ENCODE peak calls at places on chromosome 1, in five cellular contexts. One of them, this sample, is unnamed.

GRCh38 chr1:204151562-204152309 is at the start of gene ETNK2:
- DNase-seq in AG04450: no peak
- DNase-seq in CD4-positive, alpha-beta T cell: peak; percentile 68
- DNase-seq in A549: peak; percentile 33
- DNase-seq in OCI-LY7: no peak
- DNase-seq in this sample: no peak

GRCh38 chr1:52633291-52633754 is 355 bp downstream of the SHISAL2A start:
- DNase-seq in AG04450: no peak
- DNase-seq in OCI-LY7: no peak
- DNase-seq in CD4-positive, alpha-beta T cell: peak; percentile 42
- DNase-seq in A549: no peak
- DNase-seq in this sample: no peak

GRCh38 chr1:192993426-192994085 is 65.6 kb downstream of the UCHL5 start:
- DNase-seq in OCI-LY7: no peak
- DNase-seq in CD4-positive, alpha-beta T cell: no peak
- DNase-seq in A549: no peak
- DNase-seq in AG04450: no peak
- DNase-seq in this sample: no peak

GRCh38 chr1:208724079-208724478 is 479.9 kb upstream of the PLXNA2 start:
- DNase-seq in AG04450: no peak
- DNase-seq in OCI-LY7: no peak
- DNase-seq in CD4-positive, alpha-beta T cell: no peak
- DNase-seq in A549: no peak
- DNase-seq in this sample: no peak

GRCh38 chr1:53740621-53741105 is 1.7 kb upstream of the GLIS1 start:
- DNase-seq in A549: no peak
- DNase-seq in OCI-LY7: no peak
- DNase-seq in CD4-positive, alpha-beta T cell: no peak
- DNase-seq in AG04450: no peak
- DNase-seq in this sample: no peak

GRCh38 chr1:221940631-221941030 is 198.7 kb upstream of the DUSP10 start:
- DNase-seq in A549: no peak
- DNase-seq in AG04450: no peak
- DNase-seq in OCI-LY7: no peak
- DNase-seq in CD4-positive, alpha-beta T cell: no peak
- DNase-seq in this sample: no peak

GRCh38 chr1:173476197-173476663 is 905 bp upstream of the PRDX6 start:
- DNase-seq in AG04450: no peak
- DNase-seq in A549: no peak
- DNase-seq in CD4-positive, alpha-beta T cell: no peak
- DNase-seq in OCI-LY7: peak; percentile 5
- DNase-seq in this sample: no peak

GRCh38 chr1:115329965-115330364 is 8.1 kb downstream of the NGF start:
- DNase-seq in CD4-positive, alpha-beta T cell: no peak
- DNase-seq in AG04450: no peak
- DNase-seq in A549: no peak
- DNase-seq in OCI-LY7: no peak
- DNase-seq in this sample: no peak

GRCh38 chr1:161229896-161230295 is 4.0 kb downstream of the TOMM40L start:
- DNase-seq in A549: no peak
- DNase-seq in AG04450: no peak
- DNase-seq in OCI-LY7: no peak
- DNase-seq in CD4-positive, alpha-beta T cell: no peak
- DNase-seq in this sample: no peak

GRCh38 chr1:161233102-161233501 is 4.9 kb downstream of the NR1I3 start:
- DNase-seq in CD4-positive, alpha-beta T cell: no peak
- DNase-seq in A549: no peak
- DNase-seq in OCI-LY7: no peak
- DNase-seq in AG04450: no peak
- DNase-seq in this sample: no peak

GRCh38 chr1:161227196-161227871 is 1.5 kb downstream of the TOMM40L start:
- DNase-seq in A549: peak; percentile 72
- DNase-seq in AG04450: no peak
- DNase-seq in CD4-positive, alpha-beta T cell: peak; percentile 79
- DNase-seq in OCI-LY7: peak; percentile 93
- DNase-seq in this sample: peak; percentile 88

GRCh38 chr1:161228032-161228431 is 2.2 kb downstream of the TOMM40L start:
- DNase-seq in CD4-positive, alpha-beta T cell: no peak
- DNase-seq in A549: no peak
- DNase-seq in OCI-LY7: no peak
- DNase-seq in AG04450: no peak
- DNase-seq in this sample: no peak

DNA sequence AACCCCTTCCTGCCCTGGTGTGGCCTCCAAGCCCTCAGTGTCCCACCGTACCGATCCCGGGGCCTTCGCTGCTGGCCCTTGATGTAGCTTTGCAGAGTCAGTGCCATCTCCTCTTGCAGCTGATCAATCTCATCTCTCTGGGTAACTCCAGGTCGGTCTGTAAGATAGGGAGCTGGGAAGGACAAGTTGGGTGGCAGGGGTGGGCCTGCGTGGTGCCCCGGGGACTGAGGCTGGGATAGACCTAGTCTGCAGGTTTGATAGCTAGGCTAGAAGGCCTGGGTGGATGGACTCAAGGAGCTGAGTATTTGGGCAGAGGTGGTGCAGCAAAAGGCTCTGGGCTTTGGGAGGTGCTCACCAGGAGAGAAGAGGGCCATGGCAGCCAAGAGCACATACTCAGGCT is 4.9 kb downstream of the TOMM40L start:
- DNase-seq in AG04450: no peak
- DNase-seq in OCI-LY7: no peak
- DNase-seq in A549: no peak
- DNase-seq in CD4-positive, alpha-beta T cell: no peak
- DNase-seq in this sample: no peak
- TF ChIP-seq CTCF in AG04450: no peak
- TF ChIP-seq CTCF in OCI-LY7: no peak
- TF ChIP-seq CTCF in A549: no peak
- TF ChIP-seq CTCF in CD4-positive, alpha-beta T cell: no peak
- TF ChIP-seq CTCF in this sample: no peak

DNA sequence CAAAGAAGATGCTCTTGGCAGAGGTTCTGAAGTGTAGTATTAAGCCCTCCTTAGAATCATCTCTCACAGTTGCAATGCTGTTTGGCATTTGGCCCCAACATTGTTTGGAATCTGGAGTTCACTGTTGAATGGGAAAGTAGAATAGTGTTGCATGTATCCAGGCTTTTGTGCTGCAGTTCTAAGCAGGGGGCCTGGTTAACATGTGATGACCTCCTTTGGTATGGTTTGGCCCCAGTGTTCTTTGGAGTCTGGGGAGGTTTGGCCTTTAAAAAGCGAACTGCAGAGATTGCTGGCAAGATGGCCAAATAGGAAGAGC is 61.8 kb upstream of the PLD5 start:
- DNase-seq in CD4-positive, alpha-beta T cell: no peak
- DNase-seq in A549: no peak
- DNase-seq in OCI-LY7: no peak
- DNase-seq in AG04450: no peak
- DNase-seq in this sample: no peak
- H3K27ac ChIP-seq in CD4-positive, alpha-beta T cell: no peak overlapping the region
- H3K27ac ChIP-seq in A549: no peak overlapping the region
- H3K27ac ChIP-seq in OCI-LY7: no peak overlapping the region
- H3K27ac ChIP-seq in AG04450: no peak overlapping the region
- H3K27ac ChIP-seq in this sample: no peak overlapping the region

GRCh38 chr1:22104074-22104473 is 38.8 kb downstream of the WNT4 start:
- DNase-seq in A549: no peak
- DNase-seq in CD4-positive, alpha-beta T cell: no peak
- DNase-seq in OCI-LY7: no peak
- DNase-seq in AG04450: no peak
- DNase-seq in this sample: no peak

GRCh38 chr1:22108343-22109135 is 34.4 kb downstream of the WNT4 start:
- DNase-seq in A549: no peak
- DNase-seq in CD4-positive, alpha-beta T cell: no peak
- DNase-seq in OCI-LY7: no peak
- DNase-seq in AG04450: no peak
- DNase-seq in this sample: peak; percentile 56

GRCh38 chr1:22104865-22105437 is 37.9 kb downstream of the WNT4 start:
- DNase-seq in AG04450: no peak
- DNase-seq in A549: no peak
- DNase-seq in OCI-LY7: no peak
- DNase-seq in CD4-positive, alpha-beta T cell: peak; percentile 19
- DNase-seq in this sample: no peak

GRCh38 chr1:22107126-22107525 is 35.8 kb downstream of the WNT4 start:
- DNase-seq in A549: no peak
- DNase-seq in OCI-LY7: no peak
- DNase-seq in CD4-positive, alpha-beta T cell: no peak
- DNase-seq in AG04450: no peak
- DNase-seq in this sample: no peak

DNA sequence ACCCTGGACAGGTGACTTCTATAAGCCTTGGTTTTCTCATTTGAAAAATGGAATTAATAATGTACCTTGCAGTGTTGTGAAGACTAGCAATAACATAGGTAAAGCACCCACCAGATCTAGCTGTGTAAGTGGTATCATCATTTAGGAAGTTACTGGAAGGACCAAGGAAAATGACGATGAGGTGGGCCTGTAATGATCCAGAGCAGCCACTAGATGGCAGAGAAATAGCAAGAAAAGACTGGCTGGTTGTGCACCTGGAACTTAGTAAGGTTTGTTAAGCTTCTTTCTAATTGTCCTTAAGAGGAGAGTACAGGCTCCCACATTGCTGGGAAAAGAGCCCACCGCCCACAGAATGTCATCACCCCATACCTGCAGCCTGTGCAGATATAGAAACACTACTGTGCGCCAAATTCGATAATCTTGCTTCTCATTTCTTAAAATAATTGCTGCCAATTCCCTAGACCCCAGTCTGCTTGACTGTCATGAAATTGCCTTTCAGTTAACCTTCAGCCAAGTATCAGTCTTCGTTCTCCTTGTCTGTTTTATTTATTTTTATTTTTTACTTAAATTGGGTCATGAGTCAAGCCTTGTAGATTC is 37.2 kb downstream of the WNT4 start:
- DNase-seq in OCI-LY7: peak; percentile 63
- DNase-seq in AG04450: peak; percentile 41
- DNase-seq in A549: peak; percentile 56
- DNase-seq in CD4-positive, alpha-beta T cell: no peak
- DNase-seq in this sample: no peak
- TF ChIP-seq CTCF in OCI-LY7: peak; percentile 91
- TF ChIP-seq CTCF in AG04450: peak; percentile 88
- TF ChIP-seq CTCF in A549: peak; percentile 54
- TF ChIP-seq CTCF in CD4-positive, alpha-beta T cell: peak; percentile 85
- TF ChIP-seq CTCF in this sample: peak; percentile 73

GRCh38 chr1:23178414-23178813 is 9.8 kb upstream of the LUZP1 start:
- DNase-seq in A549: no peak
- DNase-seq in OCI-LY7: no peak
- DNase-seq in AG04450: no peak
- DNase-seq in CD4-positive, alpha-beta T cell: no peak
- DNase-seq in this sample: no peak
- H3K27ac ChIP-seq in A549: peak overlapping the region; percentile 94
- H3K27ac ChIP-seq in OCI-LY7: peak overlapping the region; percentile 54
- H3K27ac ChIP-seq in AG04450: no peak overlapping the region
- H3K27ac ChIP-seq in CD4-positive, alpha-beta T cell: no peak overlapping the region
- H3K27ac ChIP-seq in this sample: peak overlapping the region; percentile 94

DNA sequence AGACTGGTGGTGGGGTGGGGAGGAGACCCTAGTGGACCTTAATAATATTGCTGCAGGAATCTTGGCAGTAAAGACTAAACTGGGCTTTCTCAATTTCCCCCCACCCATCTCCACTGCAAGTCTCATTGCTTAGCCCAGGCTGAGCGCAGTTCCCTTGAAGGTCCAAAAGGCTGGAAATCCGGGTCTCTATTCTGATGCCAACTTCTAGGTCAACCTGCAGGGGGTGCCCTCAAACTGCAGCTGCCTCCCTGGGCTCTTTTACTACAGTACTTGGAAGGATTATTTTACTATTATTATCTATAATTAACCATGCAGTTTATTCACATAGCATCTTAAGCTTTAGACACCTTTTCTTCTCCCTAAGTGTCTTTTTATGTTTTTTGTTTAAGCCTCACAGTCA is 85.4 kb upstream of the WARS2 start:
- DNase-seq in OCI-LY7: no peak
- DNase-seq in CD4-positive, alpha-beta T cell: no peak
- DNase-seq in AG04450: no peak
- DNase-seq in A549: no peak
- DNase-seq in this sample: no peak
- TF ChIP-seq CTCF in OCI-LY7: peak; percentile 24
- TF ChIP-seq CTCF in CD4-positive, alpha-beta T cell: no peak
- TF ChIP-seq CTCF in AG04450: no peak
- TF ChIP-seq CTCF in A549: no peak
- TF ChIP-seq CTCF in this sample: no peak

This sample was measured in right atrium auricular region.